ENCODE peak calls at places on chromosomes 1 and 21, in nine cellular contexts. U, Z, V, J, O, N, X, Y and D are unnamed samples.

GRCh38 chr1:179228783-179229213 is 679 bp downstream of the ABL2 start:
- DNase-seq in V (no peak), Y (peak), U (peak), N (peak), O (no peak), J (peak), Z (no peak), X (peak), D (no peak)

GRCh38 chr1:183589836-183590224 is 429 bp downstream of the NCF2 start:
- DNase-seq in Y (no peak), O (no peak), X (no peak), V (no peak), U (no peak), N (no peak), Z (no peak), J (no peak), D (no peak)

GRCh38 chr1:227745568-227745967 is 10.3 kb downstream of the SNAP47 start:
- DNase-seq in N (no peak), O (no peak), Y (no peak), J (no peak), U (no peak), Z (no peak), X (no peak), V (no peak), D (no peak)

GRCh38 chr1:196355206-196355786 is 252.9 kb downstream of the KCNT2 start:
- DNase-seq in X (no peak), U (no peak), Z (peak), N (peak), V (no peak), O (peak), J (peak), Y (no peak), D (no peak)

GRCh38 chr1:237220243-237220642 is 178.3 kb downstream of the RYR2 start:
- DNase-seq in J (no peak), X (no peak), V (no peak), Z (no peak), N (no peak), Y (no peak), O (no peak), U (no peak), D (no peak)

GRCh38 chr1:21337931-21338567 is 47.8 kb upstream of the ECE1 start:
- DNase-seq in Z (peak), N (peak), U (no peak), J (no peak), V (no peak), O (no peak), X (no peak), Y (peak), D (no peak)

GRCh38 chr1:196160066-196160795 is 448.0 kb downstream of the KCNT2 start:
- DNase-seq in Y (no peak), O (peak), X (no peak), U (no peak), N (peak), Z (no peak), J (no peak), V (no peak), D (no peak)

GRCh38 chr21:26781331-26781730 is 63.9 kb downstream of the ADAMTS1 start:
- DNase-seq in J (no peak), Z (no peak), O (no peak), N (no peak), X (no peak), V (no peak), Y (no peak), U (no peak), D (no peak)

GRCh38 chr1:44819594-44820327 is 11.4 kb downstream of the BTBD19 start:
- DNase-seq in O (peak), V (no peak), Z (peak), U (peak), Y (peak), J (peak), N (peak), X (peak), D (no peak)

GRCh38 chr1:94828251-94828650 is 8.1 kb downstream of the SLC44A3 start:
- DNase-seq in N (no peak), Z (no peak), O (no peak), Y (no peak), V (no peak), U (no peak), X (no peak), J (no peak), D (no peak)

GRCh38 chr1:107541412-107541811 is 400.6 kb downstream of the NTNG1 start:
- DNase-seq in J (no peak), X (no peak), Z (no peak), U (no peak), V (no peak), O (no peak), Y (no peak), N (no peak), D (no peak)